ENCODE peak calls at places on chromosome 14, in nine cellular contexts. One of them, this sample, is unnamed.

GRCh38 chr14:93036652-93037341 is 78.9 kb downstream of the ITPK1 start:
- DNase-seq in CD4-positive, alpha-beta T cell: no peak
- DNase-seq in AG04450: no peak
- DNase-seq in hepatocyte: no peak
- DNase-seq in H9: no peak
- DNase-seq in esophagus squamous epithelium: no peak
- DNase-seq in colonic mucosa: no peak
- DNase-seq in A549: peak
- DNase-seq in heart right ventricle: no peak
- DNase-seq in this sample: no peak

GRCh38 chr14:91323031-91323430 is 78.5 kb upstream of the GPR68 start:
- DNase-seq in CD4-positive, alpha-beta T cell: no peak
- DNase-seq in AG04450: no peak
- DNase-seq in hepatocyte: no peak
- DNase-seq in H9: no peak
- DNase-seq in esophagus squamous epithelium: no peak
- DNase-seq in colonic mucosa: no peak
- DNase-seq in A549: no peak
- DNase-seq in heart right ventricle: no peak
- DNase-seq in this sample: no peak

GRCh38 chr14:21543426-21544350 is 17.5 kb upstream of the SALL2 start:
- DNase-seq in CD4-positive, alpha-beta T cell: no peak
- DNase-seq in AG04450: no peak
- DNase-seq in hepatocyte: no peak
- DNase-seq in H9: peak
- DNase-seq in esophagus squamous epithelium: no peak
- DNase-seq in colonic mucosa: no peak
- DNase-seq in A549: no peak
- DNase-seq in heart right ventricle: no peak
- DNase-seq in this sample: no peak

GRCh38 chr14:106665814-106666213 is 1139.4 kb downstream of the TMEM121 start:
- DNase-seq in CD4-positive, alpha-beta T cell: peak
- DNase-seq in AG04450: no peak
- DNase-seq in hepatocyte: no peak
- DNase-seq in H9: no peak
- DNase-seq in esophagus squamous epithelium: no peak
- DNase-seq in colonic mucosa: no peak
- DNase-seq in A549: no peak
- DNase-seq in heart right ventricle: no peak
- DNase-seq in this sample: no peak

GRCh38 chr14:51310453-51311074 is 70.5 kb downstream of the TMX1 start:
- DNase-seq in CD4-positive, alpha-beta T cell: no peak
- DNase-seq in AG04450: peak
- DNase-seq in hepatocyte: no peak
- DNase-seq in H9: no peak
- DNase-seq in esophagus squamous epithelium: no peak
- DNase-seq in colonic mucosa: peak
- DNase-seq in A549: no peak
- DNase-seq in heart right ventricle: peak
- DNase-seq in this sample: no peak

GRCh38 chr14:60736494-60736893 is 1.9 kb downstream of the MNAT1 start:
- DNase-seq in CD4-positive, alpha-beta T cell: no peak
- DNase-seq in AG04450: no peak
- DNase-seq in hepatocyte: peak
- DNase-seq in H9: no peak
- DNase-seq in esophagus squamous epithelium: no peak
- DNase-seq in colonic mucosa: no peak
- DNase-seq in A549: peak
- DNase-seq in heart right ventricle: no peak
- DNase-seq in this sample: no peak

GRCh38 chr14:68546839-68547238 is 246.0 kb downstream of the ZFP36L1 start:
- DNase-seq in CD4-positive, alpha-beta T cell: no peak
- DNase-seq in AG04450: peak
- DNase-seq in hepatocyte: no peak
- DNase-seq in H9: no peak
- DNase-seq in esophagus squamous epithelium: no peak
- DNase-seq in colonic mucosa: no peak
- DNase-seq in A549: peak
- DNase-seq in heart right ventricle: no peak
- DNase-seq in this sample: no peak

GRCh38 chr14:85280074-85280473 is 249.9 kb upstream of the FLRT2 start:
- DNase-seq in CD4-positive, alpha-beta T cell: no peak
- DNase-seq in AG04450: no peak
- DNase-seq in hepatocyte: no peak
- DNase-seq in H9: no peak
- DNase-seq in esophagus squamous epithelium: no peak
- DNase-seq in colonic mucosa: no peak
- DNase-seq in A549: peak
- DNase-seq in heart right ventricle: no peak
- DNase-seq in this sample: no peak

GRCh38 chr14:52025952-52026510 is 36.7 kb downstream of the RTRAF start:
- DNase-seq in CD4-positive, alpha-beta T cell: no peak
- DNase-seq in AG04450: no peak
- DNase-seq in hepatocyte: no peak
- DNase-seq in H9: no peak
- DNase-seq in esophagus squamous epithelium: no peak
- DNase-seq in colonic mucosa: no peak
- DNase-seq in A549: no peak
- DNase-seq in heart right ventricle: no peak
- DNase-seq in this sample: no peak

GRCh38 chr14:100874411-100875091 is 29.0 kb downstream of the RTL1 start:
- DNase-seq in CD4-positive, alpha-beta T cell: no peak
- DNase-seq in AG04450: no peak
- DNase-seq in hepatocyte: no peak
- DNase-seq in H9: no peak
- DNase-seq in esophagus squamous epithelium: no peak
- DNase-seq in colonic mucosa: no peak
- DNase-seq in A549: no peak
- DNase-seq in heart right ventricle: no peak
- DNase-seq in this sample: no peak

GRCh38 chr14:20332946-20333782 is at the start of gene CCNB1IP1:
- DNase-seq in CD4-positive, alpha-beta T cell: peak
- DNase-seq in AG04450: peak
- DNase-seq in hepatocyte: peak
- DNase-seq in H9: peak
- DNase-seq in esophagus squamous epithelium: no peak
- DNase-seq in colonic mucosa: peak
- DNase-seq in A549: peak
- DNase-seq in heart right ventricle: peak
- DNase-seq in this sample: peak

GRCh38 chr14:24182110-24182882 is 6.3 kb downstream of the IPO4 start:
- DNase-seq in CD4-positive, alpha-beta T cell: no peak
- DNase-seq in AG04450: no peak
- DNase-seq in hepatocyte: no peak
- DNase-seq in H9: no peak
- DNase-seq in esophagus squamous epithelium: no peak
- DNase-seq in colonic mucosa: no peak
- DNase-seq in A549: no peak
- DNase-seq in heart right ventricle: no peak
- DNase-seq in this sample: no peak

GRCh38 chr14:88492272-88493089 is 62.3 kb downstream of the PTPN21 start:
- DNase-seq in CD4-positive, alpha-beta T cell: peak
- DNase-seq in AG04450: peak
- DNase-seq in hepatocyte: peak
- DNase-seq in H9: peak
- DNase-seq in esophagus squamous epithelium: peak
- DNase-seq in colonic mucosa: peak
- DNase-seq in A549: peak
- DNase-seq in heart right ventricle: peak
- DNase-seq in this sample: no peak

GRCh38 chr14:88493392-88494185 is 61.2 kb downstream of the PTPN21 start:
- DNase-seq in CD4-positive, alpha-beta T cell: no peak
- DNase-seq in AG04450: no peak
- DNase-seq in hepatocyte: no peak
- DNase-seq in H9: no peak
- DNase-seq in esophagus squamous epithelium: no peak
- DNase-seq in colonic mucosa: no peak
- DNase-seq in A549: no peak
- DNase-seq in heart right ventricle: peak
- DNase-seq in this sample: no peak

GRCh38 chr14:88488081-88488480 is 66.7 kb downstream of the PTPN21 start:
- DNase-seq in CD4-positive, alpha-beta T cell: no peak
- DNase-seq in AG04450: no peak
- DNase-seq in hepatocyte: no peak
- DNase-seq in H9: no peak
- DNase-seq in esophagus squamous epithelium: no peak
- DNase-seq in colonic mucosa: no peak
- DNase-seq in A549: no peak
- DNase-seq in heart right ventricle: no peak
- DNase-seq in this sample: no peak

GRCh38 chr14:88488897-88489296 is 65.9 kb downstream of the PTPN21 start:
- DNase-seq in CD4-positive, alpha-beta T cell: no peak
- DNase-seq in AG04450: no peak
- DNase-seq in hepatocyte: no peak
- DNase-seq in H9: no peak
- DNase-seq in esophagus squamous epithelium: no peak
- DNase-seq in colonic mucosa: no peak
- DNase-seq in A549: no peak
- DNase-seq in heart right ventricle: no peak
- DNase-seq in this sample: no peak

DNA sequence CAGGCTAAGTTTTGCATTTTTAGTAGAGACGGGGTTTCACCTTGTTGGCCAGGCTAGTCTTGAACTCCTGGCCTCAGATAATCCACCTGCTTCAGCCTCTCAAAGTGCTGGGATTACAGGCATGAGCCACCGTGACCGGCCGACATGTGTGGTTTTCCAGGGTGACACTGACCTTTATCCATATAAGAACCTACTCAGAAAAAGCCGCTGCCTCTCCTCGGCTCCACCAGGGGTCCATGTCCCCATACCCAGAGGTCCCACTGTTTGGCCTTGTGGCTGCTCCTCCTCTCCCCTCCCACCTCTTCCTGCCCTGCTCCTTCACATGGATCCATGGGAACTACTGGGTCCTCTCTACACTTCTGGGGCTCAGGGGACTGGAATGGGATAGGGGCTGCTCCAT is 64.6 kb downstream of the PTPN21 start:
- DNase-seq in CD4-positive, alpha-beta T cell: no peak
- DNase-seq in AG04450: no peak
- DNase-seq in hepatocyte: no peak
- DNase-seq in H9: peak
- DNase-seq in esophagus squamous epithelium: no peak
- DNase-seq in colonic mucosa: no peak
- DNase-seq in A549: no peak
- DNase-seq in heart right ventricle: no peak
- DNase-seq in this sample: no peak
- TF ChIP-seq CTCF in CD4-positive, alpha-beta T cell: no peak
- TF ChIP-seq CTCF in AG04450: no peak
- TF ChIP-seq CTCF in hepatocyte: no peak
- TF ChIP-seq CTCF in H9: no peak
- TF ChIP-seq CTCF in esophagus squamous epithelium: no peak
- TF ChIP-seq CTCF in colonic mucosa: no peak
- TF ChIP-seq CTCF in A549: no peak
- TF ChIP-seq CTCF in heart right ventricle: no peak
- TF ChIP-seq CTCF in this sample: no peak

DNA sequence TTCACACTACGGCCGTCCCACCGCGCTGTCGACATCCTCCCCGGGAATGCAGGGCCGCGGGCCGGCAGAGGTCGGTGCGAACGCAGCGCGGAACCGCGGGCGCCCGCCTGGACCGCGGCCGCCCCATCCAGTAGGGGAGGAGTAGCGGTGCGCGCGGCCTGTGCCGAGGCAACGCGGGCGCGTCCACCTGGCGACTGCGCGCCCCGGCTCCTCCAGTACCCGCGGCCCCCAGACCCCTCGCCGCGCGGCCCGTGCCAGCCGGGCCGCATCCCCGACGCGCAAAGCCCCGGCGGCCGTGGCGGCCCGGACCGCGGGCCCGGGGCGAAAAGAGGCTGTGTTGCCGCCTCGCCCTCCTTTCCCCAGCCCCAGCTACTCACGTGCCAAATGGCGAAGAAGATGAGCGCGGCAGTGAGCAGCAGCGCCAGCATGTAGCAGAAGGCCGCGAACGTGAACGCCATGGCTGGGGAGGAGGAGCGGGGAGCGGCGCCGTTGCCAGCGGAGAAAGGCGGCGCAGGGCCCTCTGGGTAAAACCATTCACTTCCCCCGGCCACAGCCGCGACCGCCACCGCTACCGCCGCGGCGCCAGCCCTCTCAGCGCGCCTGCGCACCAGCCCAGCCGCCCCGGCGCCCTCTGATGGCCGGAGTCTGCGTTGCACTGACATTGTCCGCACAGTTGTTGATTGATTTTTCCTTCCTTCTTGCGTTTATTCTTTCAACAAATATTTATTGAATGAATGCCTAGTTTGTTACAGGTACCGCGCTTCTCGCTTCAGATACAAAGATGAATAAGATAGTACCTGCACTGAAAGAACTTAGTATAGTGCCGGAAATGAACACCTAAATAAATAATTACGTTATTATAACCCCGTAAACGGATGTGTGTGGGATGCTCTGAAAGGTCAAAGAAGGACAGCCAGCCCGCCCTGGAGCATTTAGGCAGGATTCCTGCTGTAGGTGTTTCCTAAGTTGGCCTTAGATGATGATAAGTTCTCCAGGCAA is at the start of gene CNIH1:
- DNase-seq in CD4-positive, alpha-beta T cell: peak
- DNase-seq in AG04450: peak
- DNase-seq in hepatocyte: peak
- DNase-seq in H9: peak
- DNase-seq in esophagus squamous epithelium: peak
- DNase-seq in colonic mucosa: peak
- DNase-seq in A549: peak
- DNase-seq in heart right ventricle: peak
- DNase-seq in this sample: peak
- TF ChIP-seq CTCF in CD4-positive, alpha-beta T cell: peak
- TF ChIP-seq CTCF in AG04450: peak
- TF ChIP-seq CTCF in hepatocyte: peak
- TF ChIP-seq CTCF in H9: peak
- TF ChIP-seq CTCF in esophagus squamous epithelium: peak
- TF ChIP-seq CTCF in colonic mucosa: peak
- TF ChIP-seq CTCF in A549: peak
- TF ChIP-seq CTCF in heart right ventricle: peak
- TF ChIP-seq CTCF in this sample: peak

DNA sequence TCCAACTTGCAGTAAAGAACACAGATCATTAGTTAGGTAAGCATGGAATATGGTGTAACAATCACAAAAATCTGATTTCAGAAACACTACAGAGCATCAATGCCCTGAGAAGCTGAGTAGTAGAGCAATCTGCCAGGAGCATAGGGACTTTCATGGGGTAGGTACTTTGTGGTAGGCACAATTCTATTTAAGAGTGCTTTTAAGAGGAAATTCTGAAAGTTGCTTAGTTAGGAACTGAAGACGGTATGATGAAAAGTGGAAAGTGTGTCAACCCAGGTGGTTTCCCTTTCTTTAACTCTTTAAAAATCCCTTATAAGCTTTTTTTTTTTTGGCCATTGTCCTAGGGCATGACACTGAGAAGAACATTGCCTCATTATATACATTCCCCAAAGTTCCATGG is 535.7 kb upstream of the FBXO33 start:
- DNase-seq in CD4-positive, alpha-beta T cell: no peak
- DNase-seq in AG04450: no peak
- DNase-seq in hepatocyte: no peak
- DNase-seq in H9: no peak
- DNase-seq in esophagus squamous epithelium: no peak
- DNase-seq in colonic mucosa: no peak
- DNase-seq in A549: no peak
- DNase-seq in heart right ventricle: no peak
- DNase-seq in this sample: no peak
- TF ChIP-seq CTCF in CD4-positive, alpha-beta T cell: no peak
- TF ChIP-seq CTCF in AG04450: no peak
- TF ChIP-seq CTCF in hepatocyte: no peak
- TF ChIP-seq CTCF in H9: no peak
- TF ChIP-seq CTCF in esophagus squamous epithelium: no peak
- TF ChIP-seq CTCF in colonic mucosa: no peak
- TF ChIP-seq CTCF in A549: no peak
- TF ChIP-seq CTCF in heart right ventricle: no peak
- TF ChIP-seq CTCF in this sample: no peak

GRCh38 chr14:75978249-75978731 is 3.5 kb downstream of the TGFB3 start:
- DNase-seq in CD4-positive, alpha-beta T cell: peak
- DNase-seq in AG04450: no peak
- DNase-seq in hepatocyte: no peak
- DNase-seq in H9: no peak
- DNase-seq in esophagus squamous epithelium: no peak
- DNase-seq in colonic mucosa: no peak
- DNase-seq in A549: no peak
- DNase-seq in heart right ventricle: no peak
- DNase-seq in this sample: no peak
- TF ChIP-seq CTCF in CD4-positive, alpha-beta T cell: no peak
- TF ChIP-seq CTCF in AG04450: no peak
- TF ChIP-seq CTCF in hepatocyte: no peak
- TF ChIP-seq CTCF in H9: no peak
- TF ChIP-seq CTCF in esophagus squamous epithelium: no peak
- TF ChIP-seq CTCF in colonic mucosa: no peak
- TF ChIP-seq CTCF in A549: no peak
- TF ChIP-seq CTCF in heart right ventricle: no peak
- TF ChIP-seq CTCF in this sample: no peak